ENCODE peak calls at places on chromosomes 7 and 10, in eight cellular contexts. I, H, O, Z, A, L, F and E are unnamed samples.

GRCh38 chr10:117137031-117137910 is 799 bp downstream of the VAX1 start:
- DNase-seq in O (no peak), A (no peak), Z (no peak), H (peak), L (no peak), I (no peak), F (no peak), E (peak)

GRCh38 chr7:84705701-84706100 is 481.2 kb downstream of the SEMA3D start:
- DNase-seq in L (no peak), H (no peak), A (no peak), Z (no peak), F (no peak), I (no peak), O (no peak), E (peak)

GRCh38 chr7:119026391-119026790 is 801.9 kb downstream of the ANKRD7 start:
- DNase-seq in I (no peak), H (no peak), O (no peak), Z (no peak), L (no peak), A (no peak), F (no peak), E (no peak)

GRCh38 chr7:156897673-156898072 is 4.7 kb upstream of the LMBR1 start:
- DNase-seq in H (no peak), I (no peak), A (no peak), O (no peak), Z (no peak), L (no peak), F (no peak), E (peak)

GRCh38 chr10:111756541-111757061 is 427.0 kb downstream of the GPAM start:
- DNase-seq in L (no peak), A (peak), I (no peak), F (no peak), O (no peak), H (no peak), Z (peak), E (peak)

GRCh38 chr7:101218236-101219130 is 518 bp downstream of the ZNHIT1 start:
- DNase-seq in A (no peak), Z (no peak), F (no peak), O (no peak), L (no peak), I (no peak), H (no peak), E (peak)

GRCh38 chr10:93334901-93335312 is 147.2 kb downstream of the MYOF start:
- DNase-seq in L (no peak), A (peak), O (no peak), F (no peak), I (no peak), Z (no peak), H (no peak), E (peak)

GRCh38 chr10:77801474-77802238 is 124.9 kb downstream of the DLG5 start:
- DNase-seq in A (peak), I (peak), O (no peak), L (no peak), F (peak), Z (no peak), H (no peak), E (no peak)

GRCh38 chr7:102182016-102182415 is 104.7 kb upstream of the SH2B2 start:
- DNase-seq in Z (no peak), O (no peak), F (no peak), A (no peak), L (no peak), I (no peak), H (no peak), E (no peak)

GRCh38 chr7:40717242-40717641 is 582.4 kb downstream of the SUGCT start:
- DNase-seq in I (no peak), L (no peak), F (no peak), O (no peak), H (peak), A (no peak), Z (peak), E (peak)

GRCh38 chr10:92916433-92916832 is 68.1 kb downstream of the EXOC6 start:
- DNase-seq in Z (no peak), H (no peak), O (no peak), I (no peak), A (no peak), L (no peak), F (no peak), E (no peak)

GRCh38 chr7:74254858-74255379 is 720 bp upstream of the RFC2 start:
- DNase-seq in F (no peak), I (no peak), L (no peak), A (no peak), O (no peak), H (no peak), Z (no peak), E (no peak)

GRCh38 chr10:49324711-49325110 is 25.7 kb downstream of the C10orf71 start:
- DNase-seq in H (no peak), I (no peak), Z (no peak), O (no peak), L (no peak), A (no peak), F (no peak), E (peak)

GRCh38 chr7:92754756-92755581 is 81.4 kb downstream of the CDK6 start:
- DNase-seq in I (no peak), O (no peak), F (no peak), Z (no peak), L (no peak), A (no peak), H (peak), E (peak)

GRCh38 chr7:12092499-12093130 is 118.5 kb upstream of the TMEM106B start:
- DNase-seq in F (no peak), A (no peak), O (no peak), Z (no peak), H (no peak), L (no peak), I (no peak), E (peak)

GRCh38 chr7:131683536-131684125 is 127.2 kb upstream of the PODXL start:
- DNase-seq in I (no peak), Z (no peak), H (no peak), O (no peak), A (no peak), L (no peak), F (no peak), E (no peak)

GRCh38 chr7:99363286-99363685 is 11.2 kb upstream of the ARPC1B start:
- DNase-seq in A (no peak), I (no peak), F (no peak), O (no peak), L (no peak), Z (no peak), H (no peak), E (no peak)

GRCh38 chr10:128124813-128125403 is 1.3 kb downstream of the MKI67 start:
- DNase-seq in O (no peak), H (no peak), F (no peak), I (no peak), Z (no peak), A (no peak), L (no peak), E (no peak)

GRCh38 chr7:89246196-89246595 is 450.7 kb upstream of the TEX47 start:
- DNase-seq in H (no peak), L (no peak), Z (no peak), F (no peak), A (no peak), O (no peak), I (no peak), E (no peak)

GRCh38 chr7:55121249-55121648 is 102.4 kb downstream of the EGFR start:
- DNase-seq in L (no peak), I (no peak), H (no peak), A (no peak), Z (no peak), O (no peak), F (no peak), E (no peak)

GRCh38 chr7:19561121-19561805 is 147.6 kb downstream of the POLR1F start:
- DNase-seq in A (no peak), O (no peak), F (no peak), L (no peak), Z (no peak), H (no peak), I (no peak), E (no peak)

GRCh38 chr7:77935652-77936348 is 137.2 kb downstream of the PHTF2 start:
- DNase-seq in I (no peak), L (no peak), Z (no peak), O (no peak), A (no peak), H (no peak), F (no peak), E (no peak)

GRCh38 chr7:101556453-101556968 is 72.6 kb downstream of the MYL10 start:
- DNase-seq in Z (no peak), O (no peak), I (no peak), A (no peak), H (no peak), L (no peak), F (no peak), E (no peak)

GRCh38 chr7:132451161-132451560 is 125.1 kb downstream of the PLXNA4 start:
- DNase-seq in F (peak), L (no peak), I (peak), O (no peak), H (no peak), Z (no peak), A (no peak), E (no peak)

GRCh38 chr7:129607471-129608120 is 3.9 kb upstream of the NRF1 start:
- DNase-seq in O (no peak), A (no peak), H (no peak), I (peak), Z (no peak), L (no peak), F (peak), E (no peak)

GRCh38 chr10:69704231-69704630 is 74.2 kb downstream of the FAM241B start:
- DNase-seq in L (no peak), A (no peak), O (no peak), F (no peak), Z (no peak), H (no peak), I (no peak), E (no peak)

GRCh38 chr7:138565071-138565450 is 105.0 kb downstream of the TRIM24 start:
- DNase-seq in Z (no peak), H (no peak), O (no peak), F (no peak), L (no peak), A (no peak), I (no peak), E (no peak)

GRCh38 chr7:96670338-96671289 is 39.0 kb downstream of the SEM1 start:
- DNase-seq in H (no peak), O (no peak), I (no peak), F (no peak), Z (no peak), A (no peak), L (no peak), E (no peak)

GRCh38 chr7:120874722-120875121 is 16.8 kb upstream of the TSPAN12 start:
- DNase-seq in Z (no peak), O (no peak), F (no peak), A (no peak), L (no peak), I (no peak), H (no peak), E (no peak)

GRCh38 chr10:119498889-119499864 is 43.3 kb downstream of the RGS10 start:
- DNase-seq in L (no peak), O (no peak), Z (no peak), F (no peak), I (no peak), A (no peak), H (no peak), E (no peak)

GRCh38 chr7:116258734-116259133 is 48.4 kb downstream of the TES start:
- DNase-seq in A (peak), Z (no peak), O (no peak), L (no peak), I (peak), H (no peak), F (peak), E (no peak)

GRCh38 chr7:159211540-159212182 is 67.0 kb upstream of the VIPR2 start:
- DNase-seq in Z (no peak), L (no peak), H (no peak), O (no peak), A (no peak), I (no peak), F (no peak), E (no peak)

GRCh38 chr10:87095241-87095945 is 387 bp downstream of the SHLD2 start:
- DNase-seq in H (peak), L (peak), O (peak), A (peak), I (peak), F (peak), Z (peak), E (peak)

GRCh38 chr7:148901178-148901577 is 17.1 kb upstream of the EZH2 start:
- DNase-seq in A (no peak), Z (no peak), F (no peak), O (no peak), H (no peak), I (no peak), L (no peak), E (no peak)

GRCh38 chr7:142805350-142806020 is 34.7 kb downstream of the PRSS2 start:
- DNase-seq in H (no peak), A (no peak), L (no peak), F (no peak), Z (no peak), I (no peak), O (no peak), E (no peak)